ENCODE peak calls at places on chromosome 1, in eight cellular contexts. H is body of pancreas; Y is stimulated activated CD4-positive, alpha-beta T cell treated with anti-CD3 and anti-CD28 coated beads, Interleukin-4, amount 100 ng/mL, for 1 hour; W is nephron progenitor cell; A is GF-D8; F is left ventricle myocardium superior; M is left cardiac atrium; R is GM04504. D is an unnamed sample.
A peak's percentile ranks its signal among the peaks of the same experiment; 100 is the strongest.

GRCh38 chr1:111873460-111873859 is 116.0 kb downstream of the KCND3 start:
- DNase-seq in H (no peak), Y (no peak), W (no peak), A (no peak), F (no peak), M (no peak), R (no peak), D (no peak)

GRCh38 chr1:229808272-229808671 is 182.2 kb downstream of the URB2 start:
- DNase-seq in H (no peak), Y (no peak), W (no peak), A (no peak), F (no peak), M (no peak), R (no peak), D (no peak)

GRCh38 chr1:239718997-239719628 is 332.7 kb downstream of the CHRM3 start:
- DNase-seq in H (no peak), Y (no peak), W (no peak), A (peak; percentile 77), F (no peak), M (no peak), R (no peak), D (no peak)

GRCh38 chr1:14926818-14927555 is 226.6 kb upstream of the TMEM51 start:
- DNase-seq in H (no peak), Y (no peak), W (no peak), A (no peak), F (no peak), M (no peak), R (no peak), D (no peak)

GRCh38 chr1:151816964-151817730 is 11.9 kb upstream of the LINGO4 start:
- DNase-seq in H (no peak), Y (no peak), W (no peak), A (no peak), F (no peak), M (no peak), R (no peak), D (no peak)

GRCh38 chr1:42282867-42283583 is 52.0 kb downstream of the FOXJ3 start:
- DNase-seq in H (no peak), Y (no peak), W (no peak), A (no peak), F (no peak), M (no peak), R (no peak), D (no peak)

GRCh38 chr1:85283475-85284199 is 7.2 kb upstream of the BCL10 start:
- DNase-seq in H (peak; percentile 87), Y (no peak), W (no peak), A (no peak), F (peak; percentile 50), M (no peak), R (no peak), D (no peak)

GRCh38 chr1:31273619-31274018 is 23.0 kb downstream of the SNRNP40 start:
- DNase-seq in H (no peak), Y (no peak), W (no peak), A (no peak), F (no peak), M (no peak), R (no peak), D (no peak)